ENCODE peak calls at places on chromosomes 2 and 18, in five cellular contexts. M is NCI-H510A treated with DMSO at 0.1 percent for 48 hours; L is astrocyte of the cerebellum; B is activated CD8-positive, alpha-beta T cell treated with anti-CD3 and anti-CD28 coated beads for 36 hours; H is activated T-helper 9 cell treated with anti-CD3 and anti-CD28 coated beads, Interleukin-2, amount 50 U/mL, for 16 hours. F is an unnamed sample.

GRCh38 chr2:4047961-4048891 is 344.9 kb downstream of the DCDC2C start:
- DNase-seq in M (no peak), L (no peak), B (peak), H (no peak), F (no peak)

GRCh38 chr2:144390424-144391020 is 129.4 kb downstream of the ZEB2 start:
- DNase-seq in M (no peak), L (peak), B (no peak), H (no peak), F (no peak)

GRCh38 chr2:233800231-233800630 is 22.1 kb downstream of the MROH2A start:
- DNase-seq in M (no peak), L (no peak), B (no peak), H (no peak), F (no peak)

GRCh38 chr18:48345596-48345995 is 63.6 kb downstream of the ZBTB7C start:
- DNase-seq in M (no peak), L (no peak), B (no peak), H (no peak), F (peak)

GRCh38 chr2:7795358-7796199 is 878.4 kb downstream of the RNF144A start:
- DNase-seq in M (no peak), L (no peak), B (no peak), H (no peak), F (no peak)

GRCh38 chr2:234690569-234691225 is 193.8 kb upstream of the ARL4C start:
- DNase-seq in M (peak), L (peak), B (no peak), H (no peak), F (no peak)

GRCh38 chr2:226001716-226002115 is 602.2 kb downstream of the NYAP2 start:
- DNase-seq in M (no peak), L (no peak), B (no peak), H (no peak), F (no peak)

GRCh38 chr18:58128286-58129018 is 84.4 kb downstream of the NEDD4L start:
- DNase-seq in M (no peak), L (no peak), B (no peak), H (no peak), F (peak)

GRCh38 chr2:62197017-62197586 is 1.2 kb downstream of the B3GNT2 start:
- DNase-seq in M (no peak), L (no peak), B (peak), H (no peak), F (peak)

GRCh38 chr2:233037078-233037477 is 4.6 kb downstream of the NEU2 start:
- DNase-seq in M (no peak), L (no peak), B (no peak), H (no peak), F (no peak)

GRCh38 chr2:160517731-160518130 is 24.1 kb upstream of the RBMS1 start:
- DNase-seq in M (no peak), L (no peak), B (no peak), H (no peak), F (no peak)

GRCh38 chr2:14944562-14945346 is 312.2 kb downstream of the LRATD1 start:
- DNase-seq in M (peak), L (peak), B (no peak), H (no peak), F (no peak)

GRCh38 chr2:220785181-220785580 is 786.9 kb downstream of the EPHA4 start:
- DNase-seq in M (peak), L (no peak), B (no peak), H (no peak), F (no peak)

GRCh38 chr2:217954971-217955740 is 47.6 kb downstream of the TNS1 start:
- DNase-seq in M (no peak), L (no peak), B (no peak), H (no peak), F (no peak)